ENCODE peak calls at places on chromosome 15, in four cellular contexts. S is activated CD4-positive, alpha-beta memory T cell treated with anti-CD3 and anti-CD28 coated beads, Interleukin-2, amount 10 ng/mL, durations not matched to agents 7 days and 5 days; K is GM23248; E is NCI-H1417. O is an unnamed sample.

GRCh38 chr15:99090011-99090699 is 14.7 kb upstream of the SYNM start:
- DNase-seq in S (no peak), K (no peak), E (no peak), O (no peak)

GRCh38 chr15:51093865-51094605 is 671 bp downstream of the TNFAIP8L3 start:
- DNase-seq in S (no peak), K (peak), E (peak), O (no peak)

GRCh38 chr15:40233727-40234577 is 4.9 kb upstream of the PAK6 start:
- DNase-seq in S (no peak), K (peak), E (no peak), O (no peak)

GRCh38 chr15:49134683-49135341 is 20.6 kb downstream of the COPS2 start:
- DNase-seq in S (no peak), K (no peak), E (no peak), O (no peak)

GRCh38 chr15:95464091-95464888 is 866.2 kb upstream of the NR2F2 start:
- DNase-seq in S (no peak), K (no peak), E (no peak), O (no peak)

GRCh38 chr15:82298032-82298431 is 35.4 kb downstream of the SAXO2 start:
- DNase-seq in S (no peak), K (no peak), E (no peak), O (no peak)

GRCh38 chr15:92277776-92278175 is 115.9 kb upstream of the ST8SIA2 start:
- DNase-seq in S (no peak), K (peak), E (peak), O (no peak)

GRCh38 chr15:71565006-71565405 is 245.3 kb upstream of the NR2E3 start:
- DNase-seq in S (no peak), K (no peak), E (no peak), O (no peak)

GRCh38 chr15:87849181-87849580 is 407.4 kb downstream of the NTRK3 start:
- DNase-seq in S (no peak), K (peak), E (no peak), O (no peak)

GRCh38 chr15:79523266-79523665 is 91.1 kb downstream of the MINAR1 start:
- DNase-seq in S (no peak), K (peak), E (peak), O (no peak)

GRCh38 chr15:25710184-25710583 is 152.9 kb downstream of the ATP10A start:
- DNase-seq in S (peak), K (peak), E (peak), O (peak)